ENCODE peak calls at places on chromosome 14, in five cellular contexts. Z is SK-N-SH; D is activated naive CD8-positive, alpha-beta T cell treated with anti-CD3 and anti-CD28 coated beads, Interleukin-2, amount 50 U/mL, for 24 hours; I is activated CD4-positive, alpha-beta T cell treated with anti-CD3 and anti-CD28 coated beads for 36 hours; H is kidney epithelial cell. F is an unnamed sample.

GRCh38 chr14:44379292-44379977 is 127.6 kb downstream of the FSCB start:
- DNase-seq in Z (no peak), I (no peak), H (no peak), D (no peak), F (no peak)

GRCh38 chr14:92850492-92850891 is 56.4 kb downstream of the GOLGA5 start:
- DNase-seq in Z (no peak), D (no peak), I (no peak), H (no peak), F (no peak)

GRCh38 chr14:77980475-77981321 is 180.8 kb downstream of the ADCK1 start:
- DNase-seq in I (peak), H (no peak), Z (no peak), D (no peak), F (peak)

GRCh38 chr14:99603471-99603933 is 505 bp downstream of the CCDC85C start:
- DNase-seq in D (peak), H (no peak), Z (no peak), I (peak), F (peak)

GRCh38 chr14:54444701-54445100 is 3.5 kb upstream of the CNIH1 start:
- DNase-seq in I (no peak), H (no peak), D (no peak), Z (no peak), F (no peak)

GRCh38 chr14:79764288-79764687 is 447.0 kb downstream of the DIO2 start:
- DNase-seq in I (no peak), H (no peak), Z (no peak), D (no peak), F (no peak)

GRCh38 chr14:52458721-52459085 is 93.6 kb downstream of the TXNDC16 start:
- DNase-seq in I (no peak), H (no peak), Z (no peak), D (no peak), F (no peak)

GRCh38 chr14:89540830-89541470 is 123.9 kb upstream of the FOXN3 start:
- DNase-seq in H (peak), Z (no peak), D (no peak), I (no peak), F (no peak)